ENCODE peak calls at places on chromosomes 6 and 20, in ten cellular contexts. W is mucosa of descending colon; C is NCI-H748 treated with DMSO at 0.1 percent for 48 hours; F is WTC11; M is CD4-positive, alpha-beta T cell; B is kidney; R is GM12865; H is tibial artery; U is GM20000; Y is neural crest cell. X is an unnamed sample.

GRCh38 chr6:30272032-30272431 is 54.7 kb upstream of the TRIM39 start:
- DNase-seq in W (no peak), C (no peak), F (no peak), M (no peak), B (no peak), R (no peak), H (no peak), U (no peak), Y (no peak), X (no peak)

GRCh38 chr6:9516207-9516606 is 898.7 kb downstream of the TFAP2A start:
- DNase-seq in W (no peak), C (no peak), F (no peak), M (no peak), B (peak), R (no peak), H (no peak), U (no peak), Y (no peak), X (no peak)

GRCh38 chr6:56490994-56491393 is 151.7 kb downstream of the DST start:
- DNase-seq in W (no peak), C (no peak), F (no peak), M (no peak), B (no peak), R (no peak), H (no peak), U (no peak), Y (no peak), X (no peak)

GRCh38 chr6:90413867-90414266 is 117.2 kb upstream of the BACH2 start:
- DNase-seq in W (peak), C (peak), F (peak), M (peak), B (peak), R (peak), H (no peak), U (peak), Y (peak), X (peak)

GRCh38 chr6:144321839-144322591 is 36.9 kb downstream of the UTRN start:
- DNase-seq in W (no peak), C (no peak), F (no peak), M (no peak), B (no peak), R (no peak), H (no peak), U (no peak), Y (no peak), X (no peak)

GRCh38 chr6:33071579-33071978 is 1.9 kb downstream of the HLA-DPA1 start:
- DNase-seq in W (no peak), C (no peak), F (no peak), M (no peak), B (no peak), R (no peak), H (no peak), U (no peak), Y (no peak), X (no peak)

GRCh38 chr20:44714701-44715494 is at the start of gene CCN5:
- DNase-seq in W (peak), C (no peak), F (no peak), M (no peak), B (peak), R (no peak), H (peak), U (no peak), Y (no peak), X (no peak)

GRCh38 chr6:148723484-148723883 is 23.3 kb upstream of the UST start:
- DNase-seq in W (no peak), C (no peak), F (no peak), M (no peak), B (no peak), R (no peak), H (no peak), U (no peak), Y (no peak), X (no peak)

GRCh38 chr20:63006611-63007471 is at the start of gene BHLHE23:
- DNase-seq in W (no peak), C (peak), F (peak), M (no peak), B (peak), R (no peak), H (no peak), U (peak), Y (no peak), X (no peak)

GRCh38 chr20:34850969-34851368 is 21.7 kb downstream of the GGT7 start:
- DNase-seq in W (no peak), C (no peak), F (no peak), M (no peak), B (no peak), R (no peak), H (no peak), U (no peak), Y (no peak), X (no peak)

GRCh38 chr6:149423946-149424440 is 23.9 kb downstream of the SUMO4 start:
- DNase-seq in W (no peak), C (no peak), F (no peak), M (no peak), B (no peak), R (no peak), H (no peak), U (no peak), Y (no peak), X (no peak)

GRCh38 chr20:49657118-49657901 is 56.4 kb downstream of the B4GALT5 start:
- DNase-seq in W (no peak), C (no peak), F (no peak), M (no peak), B (no peak), R (no peak), H (no peak), U (no peak), Y (no peak), X (no peak)

GRCh38 chr20:23147964-23148720 is 62.0 kb upstream of the CD93 start:
- DNase-seq in W (no peak), C (no peak), F (no peak), M (no peak), B (peak), R (peak), H (peak), U (peak), Y (no peak), X (no peak)

GRCh38 chr6:15358579-15359327 is 112.9 kb downstream of the JARID2 start:
- DNase-seq in W (no peak), C (no peak), F (no peak), M (no peak), B (no peak), R (peak), H (no peak), U (no peak), Y (no peak), X (no peak)

GRCh38 chr20:7967199-7967844 is 27.1 kb upstream of the HAO1 start:
- DNase-seq in W (no peak), C (no peak), F (no peak), M (no peak), B (no peak), R (no peak), H (no peak), U (no peak), Y (no peak), X (no peak)

GRCh38 chr20:50202677-50203076 is 12.0 kb downstream of the CEBPB start:
- DNase-seq in W (no peak), C (no peak), F (no peak), M (no peak), B (no peak), R (no peak), H (no peak), U (no peak), Y (no peak), X (no peak)

GRCh38 chr6:38187285-38187684 is 367.8 kb downstream of the ZFAND3 start:
- DNase-seq in W (no peak), C (no peak), F (no peak), M (no peak), B (no peak), R (no peak), H (no peak), U (no peak), Y (no peak), X (no peak)

GRCh38 chr20:7859371-7859802 is 80.9 kb downstream of the HAO1 start:
- DNase-seq in W (no peak), C (peak), F (peak), M (no peak), B (no peak), R (peak), H (no peak), U (peak), Y (peak), X (no peak)

GRCh38 chr20:43530321-43531090 is 23.0 kb downstream of the L3MBTL1 start:
- DNase-seq in W (no peak), C (no peak), F (no peak), M (no peak), B (no peak), R (no peak), H (peak), U (no peak), Y (no peak), X (no peak)

GRCh38 chr6:136113736-136114173 is 136.4 kb downstream of the MTFR2 start:
- DNase-seq in W (no peak), C (peak), F (peak), M (no peak), B (peak), R (no peak), H (no peak), U (no peak), Y (peak), X (peak)

GRCh38 chr6:34027445-34027936 is 118.4 kb downstream of the GRM4 start:
- DNase-seq in W (peak), C (no peak), F (peak), M (peak), B (peak), R (peak), H (no peak), U (peak), Y (peak), X (no peak)

GRCh38 chr20:6502999-6503398 is 264.5 kb upstream of the BMP2 start:
- DNase-seq in W (no peak), C (no peak), F (no peak), M (no peak), B (no peak), R (no peak), H (no peak), U (no peak), Y (no peak), X (no peak)